ENCODE peak calls at places on chromosomes 2 and 18, in five cellular contexts. W is SK-N-SH, M is IMR-90, G is K562, D is A549. P is an unnamed sample.

GRCh38 chr2:110219496-110220192 is 7.3 kb upstream of the MTLN start:
- DNase-seq in W (no peak), M (peak), G (no peak), D (no peak), P (no peak)

GRCh38 chr2:127407661-127408003 is 10.6 kb upstream of the PROC start:
- DNase-seq in W (no peak), M (no peak), G (no peak), D (no peak), P (no peak)

GRCh38 chr2:186382932-186383331 is 103.1 kb upstream of the ZC3H15 start:
- DNase-seq in W (no peak), M (no peak), G (no peak), D (peak), P (no peak)

GRCh38 chr2:45675130-45675812 is 23.8 kb downstream of the PRKCE start:
- DNase-seq in W (peak), M (no peak), G (no peak), D (no peak), P (no peak)

GRCh38 chr2:10279472-10279870 is 23.2 kb upstream of the HPCAL1 start:
- DNase-seq in W (no peak), M (no peak), G (no peak), D (no peak), P (no peak)

GRCh38 chr2:111896576-111896975 is 1.8 kb upstream of the MERTK start:
- DNase-seq in W (no peak), M (no peak), G (no peak), D (no peak), P (no peak)

GRCh38 chr2:187912956-187913355 is 358.7 kb upstream of the TFPI start:
- DNase-seq in W (no peak), M (no peak), G (no peak), D (no peak), P (no peak)

GRCh38 chr2:207473203-207473865 is 56.4 kb upstream of the CREB1 start:
- DNase-seq in W (peak), M (peak), G (no peak), D (peak), P (peak)

GRCh38 chr18:30265190-30265589 is 777.4 kb downstream of the DSC3 start:
- DNase-seq in W (no peak), M (no peak), G (no peak), D (no peak), P (no peak)

GRCh38 chr2:71472019-71472418 is 18.7 kb downstream of the DYSF start:
- DNase-seq in W (no peak), M (no peak), G (no peak), D (no peak), P (no peak)

GRCh38 chr2:24087032-24087431 is 2.4 kb upstream of the TP53I3 start:
- DNase-seq in W (no peak), M (no peak), G (no peak), D (no peak), P (no peak)

GRCh38 chr2:8080063-8080462 is 601.8 kb upstream of the ID2 start:
- DNase-seq in W (no peak), M (no peak), G (no peak), D (no peak), P (no peak)

GRCh38 chr18:8073167-8073566 is 506.1 kb downstream of the PTPRM start:
- DNase-seq in W (no peak), M (no peak), G (no peak), D (no peak), P (no peak)

GRCh38 chr2:240517342-240517741 is 40.4 kb downstream of the ANKMY1 start:
- DNase-seq in W (no peak), M (no peak), G (no peak), D (no peak), P (no peak)

GRCh38 chr2:204453730-204454167 is 91.5 kb upstream of the PARD3B start:
- DNase-seq in W (peak), M (no peak), G (no peak), D (peak), P (no peak)

DNA sequence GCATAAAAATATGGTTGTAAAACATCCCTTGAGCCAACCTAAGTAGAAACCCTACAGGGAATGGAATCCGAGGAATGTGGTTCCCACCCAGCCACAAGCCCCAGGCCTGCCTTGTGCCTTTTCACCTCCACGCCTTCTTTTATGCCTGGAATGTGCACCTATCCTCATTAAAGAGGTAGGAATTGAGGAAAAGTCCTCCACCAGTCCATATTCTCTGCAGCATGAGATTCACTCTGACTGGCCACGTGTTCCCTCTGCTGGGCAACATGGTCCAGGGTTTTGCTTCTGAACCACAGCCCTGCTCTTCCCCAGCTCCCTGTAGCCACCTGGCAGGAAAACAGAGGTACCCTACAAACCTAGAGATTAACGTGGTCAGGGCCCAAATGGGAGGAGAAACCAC is 787.9 kb upstream of the RAB6C start:
- DNase-seq in W (no peak), M (no peak), G (no peak), D (no peak), P (no peak)
- TF ChIP-seq RCOR1 in W (no peak), M (no peak), G (no peak), D (no peak), P (no peak)

GRCh38 chr2:172281648-172282576 is 145.5 kb upstream of the ITGA6 start:
- DNase-seq in W (no peak), M (peak), G (no peak), D (no peak), P (no peak)
- TF ChIP-seq RCOR1 in W (no peak), M (no peak), G (no peak), D (no peak), P (no peak)

GRCh38 chr2:3628800-3629199 is 29.2 kb upstream of the ALLC start:
- DNase-seq in W (no peak), M (no peak), G (peak), D (peak), P (no peak)

GRCh38 chr2:3630631-3631030 is 27.4 kb upstream of the ALLC start:
- DNase-seq in W (no peak), M (no peak), G (no peak), D (no peak), P (no peak)

GRCh38 chr2:3631851-3632659 is 25.9 kb upstream of the ALLC start:
- DNase-seq in W (no peak), M (no peak), G (no peak), D (no peak), P (no peak)

GRCh38 chr2:3633089-3633981 is 24.7 kb upstream of the ALLC start:
- DNase-seq in W (no peak), M (peak), G (no peak), D (no peak), P (no peak)

DNA sequence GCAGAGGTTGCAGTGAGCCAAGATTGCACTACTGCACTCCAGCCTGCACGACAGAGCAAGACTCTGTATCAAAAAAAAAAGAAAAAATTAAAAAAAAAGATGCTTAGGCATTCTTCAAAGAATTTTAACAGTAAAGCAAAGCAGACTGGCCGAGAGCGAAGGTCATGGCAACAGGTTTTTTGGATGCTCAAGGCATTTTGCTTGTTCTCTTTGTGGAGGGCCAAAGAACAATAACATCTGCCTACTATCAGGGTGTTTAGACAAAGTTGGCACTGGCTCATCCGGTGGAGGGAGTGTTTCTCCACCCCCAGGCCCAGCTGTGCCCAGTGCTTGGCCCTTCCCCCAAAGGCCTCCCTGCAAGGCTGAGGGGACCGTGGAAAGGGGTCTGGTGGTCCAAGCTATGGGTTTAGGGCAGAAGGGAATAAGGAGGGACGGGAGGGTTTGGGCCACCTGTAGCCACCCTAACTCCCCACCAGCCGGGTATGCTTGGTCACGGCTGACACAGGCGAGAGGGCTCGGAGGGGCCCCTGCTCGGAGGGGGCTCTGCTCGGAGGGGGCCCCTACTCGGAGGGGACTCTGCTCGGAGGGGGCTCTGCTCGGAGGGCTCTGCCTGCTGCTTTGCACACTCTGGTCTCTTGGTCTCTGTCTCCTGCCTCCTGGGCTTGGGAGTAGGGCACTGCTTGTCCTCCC is 26.7 kb upstream of the ALLC start:
- DNase-seq in W (no peak), M (no peak), G (no peak), D (no peak), P (no peak)
- TF ChIP-seq RCOR1 in W (no peak), M (no peak), G (no peak), D (no peak), P (no peak)

DNA sequence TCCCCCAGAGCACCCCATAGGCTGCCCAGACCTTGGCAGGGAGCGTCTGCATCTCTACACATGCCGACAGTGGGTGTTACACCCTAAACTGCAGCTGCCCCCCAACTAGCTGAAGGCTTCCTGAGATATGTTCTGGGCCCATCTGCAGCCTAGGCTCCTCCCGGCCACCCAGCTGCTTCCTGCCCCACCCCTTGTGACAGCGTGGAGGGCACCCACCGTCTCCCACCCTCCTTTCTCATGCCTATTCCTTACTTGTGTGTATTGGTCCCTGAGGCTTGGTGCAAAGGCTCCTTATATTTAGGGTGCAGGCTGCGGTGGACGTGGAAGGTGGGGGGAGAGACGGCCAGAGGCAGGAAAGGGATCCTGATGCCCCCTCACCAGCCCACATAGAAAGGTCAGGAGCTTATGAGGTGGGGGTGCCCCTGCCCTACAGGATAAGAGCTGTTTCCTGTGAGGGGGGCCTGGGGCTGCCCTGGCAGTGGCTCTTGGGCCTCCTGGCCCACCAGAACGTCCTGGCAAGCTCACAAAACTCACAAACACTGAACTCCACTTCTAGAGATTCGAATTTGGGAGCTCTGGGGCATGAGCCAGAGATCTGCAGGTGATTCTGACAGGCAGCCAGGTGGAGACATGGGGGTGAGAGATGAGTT is 7.3 kb upstream of the PROM2 start:
- DNase-seq in W (no peak), M (no peak), G (no peak), D (no peak), P (no peak)
- TF ChIP-seq RCOR1 in W (no peak), M (no peak), G (no peak), D (no peak), P (no peak)

GRCh38 chr2:73290049-73290839 is 3.1 kb downstream of the EGR4 start:
- DNase-seq in W (peak), M (peak), G (no peak), D (peak), P (no peak)
- TF ChIP-seq RCOR1 in W (no peak), M (no peak), G (no peak), D (no peak), P (no peak)

GRCh38 chr18:77207540-77207939 is 42.1 kb upstream of the GALR1 start:
- DNase-seq in W (peak), M (peak), G (no peak), D (peak), P (no peak)
- TF ChIP-seq RCOR1 in W (no peak), M (no peak), G (no peak), D (no peak), P (no peak)

GRCh38 chr2:60840880-60841279 is 40.5 kb upstream of the REL start:
- DNase-seq in W (no peak), M (no peak), G (no peak), D (no peak), P (peak)

GRCh38 chr2:60838481-60838880 is 42.9 kb upstream of the REL start:
- DNase-seq in W (no peak), M (no peak), G (no peak), D (no peak), P (no peak)

GRCh38 chr2:60837123-60837522 is 44.3 kb upstream of the REL start:
- DNase-seq in W (no peak), M (no peak), G (no peak), D (no peak), P (peak)

GRCh38 chr2:60836491-60836890 is 44.9 kb upstream of the REL start:
- DNase-seq in W (no peak), M (no peak), G (no peak), D (no peak), P (no peak)

DNA sequence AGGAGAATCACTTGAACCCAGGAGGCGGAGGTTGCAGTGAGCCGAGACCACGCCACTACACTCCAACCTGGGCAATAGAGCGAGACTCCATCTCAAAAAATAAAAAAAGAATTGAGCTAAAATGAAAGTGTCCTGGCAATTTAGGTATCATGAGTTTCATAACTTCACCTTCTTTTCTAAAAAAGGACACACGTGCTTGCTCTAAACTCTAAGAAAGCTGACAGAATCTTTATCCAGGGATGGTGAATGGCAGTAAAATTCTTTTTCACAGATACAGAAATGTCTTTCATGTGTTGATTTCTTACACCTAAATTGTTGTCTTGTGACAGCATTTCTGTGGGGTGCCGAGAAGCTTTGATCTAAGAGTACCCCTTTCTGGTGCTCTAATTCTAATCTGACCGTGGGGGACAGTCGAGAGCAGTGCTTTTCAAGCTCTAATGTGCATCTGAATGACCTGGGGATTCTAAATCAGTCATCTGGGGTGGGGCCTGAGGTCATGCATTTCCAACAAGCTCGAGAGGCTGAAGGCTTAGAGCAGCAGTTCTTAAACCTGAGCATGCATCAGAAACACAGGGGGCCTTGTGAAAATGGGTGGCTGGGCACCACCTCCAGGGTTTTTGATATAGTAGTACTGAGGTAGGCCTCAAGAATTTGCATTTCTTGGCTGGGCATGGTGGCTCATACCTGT is 42.1 kb upstream of the REL start:
- DNase-seq in W (no peak), M (no peak), G (no peak), D (no peak), P (peak)
- TF ChIP-seq RCOR1 in W (no peak), M (no peak), G (no peak), D (no peak), P (no peak)

GRCh38 chr2:239465017-239466001 is 64.5 kb upstream of the HDAC4 start:
- DNase-seq in W (no peak), M (no peak), G (no peak), D (peak), P (no peak)
- TF ChIP-seq RCOR1 in W (no peak), M (no peak), G (no peak), D (no peak), P (no peak)